ENCODE peak calls at places on chromosomes 6 and 20, in eight cellular contexts. J is anterior cingulate cortex; H is activated naive CD4-positive, alpha-beta T cell treated with anti-CD3 and anti-CD28 coated beads, Interleukin-2, amount 10 ng/mL, durations not matched to agents 7 days and 5 days; Z is astrocyte of the spinal cord; F is lung; B is iPS-NIHi11; E is posterior vena cava; A is iris pigment epithelial cell. I is an unnamed sample.

GRCh38 chr6:84467296-84467695 is 239.9 kb upstream of the CEP162 start:
- DNase-seq in J (no peak), E (no peak), H (no peak), A (peak), F (no peak), B (no peak), Z (peak), I (no peak)

GRCh38 chr6:56552212-56553130 is 90.2 kb downstream of the DST start:
- DNase-seq in A (peak), B (no peak), Z (peak), E (no peak), H (no peak), J (no peak), F (no peak), I (no peak)

GRCh38 chr6:159533016-159533415 is 160.0 kb downstream of the SOD2 start:
- DNase-seq in E (no peak), F (no peak), Z (no peak), J (no peak), B (no peak), H (no peak), A (no peak), I (no peak)

GRCh38 chr20:13694420-13695150 is 55.9 kb upstream of the TASP1 start:
- DNase-seq in B (no peak), A (no peak), E (no peak), J (no peak), H (no peak), F (no peak), Z (no peak), I (no peak)

GRCh38 chr20:34180460-34181108 is 60.6 kb upstream of the ASIP start:
- DNase-seq in Z (no peak), E (no peak), J (no peak), H (no peak), B (no peak), A (no peak), F (no peak), I (no peak)

GRCh38 chr6:155955038-155955437 is 499.4 kb upstream of the NOX3 start:
- DNase-seq in H (no peak), Z (no peak), B (peak), A (no peak), F (no peak), J (no peak), E (no peak), I (no peak)

GRCh38 chr6:113411006-113411405 is 446.1 kb upstream of the MARCKS start:
- DNase-seq in A (no peak), F (no peak), J (no peak), Z (no peak), E (no peak), B (no peak), H (no peak), I (no peak)

GRCh38 chr20:20215976-20216727 is 151.8 kb upstream of the INSM1 start:
- DNase-seq in Z (no peak), E (no peak), H (no peak), F (no peak), J (no peak), B (no peak), A (no peak), I (no peak)

GRCh38 chr6:157741889-157742615 is 81.0 kb upstream of the SNX9 start:
- DNase-seq in B (no peak), A (no peak), F (no peak), J (no peak), E (no peak), H (no peak), Z (peak), I (no peak)

GRCh38 chr20:58670097-58670496 is 19.0 kb downstream of the STX16 start:
- DNase-seq in E (no peak), F (no peak), H (no peak), A (no peak), Z (no peak), B (peak), J (no peak), I (no peak)

GRCh38 chr6:7914991-7915789 is 4.6 kb upstream of the TXNDC5 start:
- DNase-seq in A (peak), B (no peak), F (no peak), E (peak), H (no peak), Z (peak), J (no peak), I (no peak)

GRCh38 chr6:152160346-152160745 is 352.9 kb downstream of the ESR1 start:
- DNase-seq in E (no peak), B (no peak), J (no peak), Z (no peak), H (no peak), F (no peak), A (no peak), I (no peak)

GRCh38 chr6:138109042-138109997 is 2.1 kb upstream of the PERP start:
- DNase-seq in E (peak), F (peak), J (no peak), Z (peak), A (peak), H (peak), B (peak), I (peak)

GRCh38 chr20:59933296-59933848 is at the start of gene SYCP2:
- DNase-seq in A (no peak), F (no peak), H (peak), J (no peak), B (peak), Z (peak), E (peak), I (peak)

GRCh38 chr6:92708270-92708669 is 711.1 kb downstream of the EPHA7 start:
- DNase-seq in F (no peak), B (no peak), J (no peak), E (no peak), Z (no peak), H (no peak), A (peak), I (no peak)

GRCh38 chr6:63644668-63645326 is 9.2 kb downstream of the PHF3 start:
- DNase-seq in Z (peak), A (peak), F (peak), J (no peak), B (no peak), E (peak), H (no peak), I (no peak)

GRCh38 chr20:51533291-51534172 is 9.0 kb downstream of the NFATC2 start:
- DNase-seq in H (no peak), Z (peak), A (peak), J (no peak), B (no peak), F (no peak), E (no peak), I (no peak)

GRCh38 chr6:110950443-110950842 is 8.1 kb upstream of the GTF3C6 start:
- DNase-seq in F (no peak), J (no peak), B (no peak), E (no peak), A (peak), H (no peak), Z (peak), I (no peak)

GRCh38 chr20:17343631-17344447 is 117.0 kb downstream of the PCSK2 start:
- DNase-seq in H (no peak), Z (no peak), J (no peak), E (no peak), A (no peak), B (no peak), F (no peak), I (no peak)

GRCh38 chr6:39681566-39682250 is 43.5 kb downstream of the KIF6 start:
- DNase-seq in B (no peak), A (peak), H (no peak), E (no peak), F (no peak), Z (peak), J (no peak), I (no peak)

GRCh38 chr6:73694711-73695411 is 1.1 kb upstream of the CD109 start:
- DNase-seq in Z (peak), H (peak), J (no peak), A (peak), E (no peak), F (no peak), B (no peak), I (no peak)

GRCh38 chr20:20202793-20203192 is 150.5 kb downstream of the CFAP61 start:
- DNase-seq in F (no peak), J (no peak), B (no peak), A (no peak), Z (no peak), H (no peak), E (no peak), I (no peak)

GRCh38 chr20:32569380-32570305 is 15.5 kb downstream of the NOL4L start:
- DNase-seq in A (no peak), H (no peak), B (no peak), J (no peak), E (no peak), Z (no peak), F (no peak), I (no peak)

GRCh38 chr6:74826318-74826717 is 379.5 kb downstream of the COL12A1 start:
- DNase-seq in Z (no peak), F (no peak), A (no peak), B (no peak), H (no peak), E (no peak), J (no peak), I (no peak)

GRCh38 chr20:62972270-62973032 is 19.9 kb downstream of the SLC17A9 start:
- DNase-seq in F (peak), H (peak), Z (peak), A (peak), B (peak), J (peak), E (peak), I (peak)

GRCh38 chr6:148885920-148886845 is 139.4 kb downstream of the UST start:
- DNase-seq in H (no peak), B (no peak), J (no peak), A (no peak), E (no peak), F (no peak), Z (peak), I (no peak)

GRCh38 chr20:9878096-9878495 is 39.2 kb upstream of the PAK5 start:
- DNase-seq in H (no peak), J (no peak), B (no peak), Z (no peak), F (no peak), A (peak), E (no peak), I (no peak)

GRCh38 chr6:1253816-1254215 is 58.1 kb upstream of the FOXQ1 start:
- DNase-seq in A (no peak), B (no peak), H (no peak), J (no peak), F (no peak), E (no peak), Z (no peak), I (no peak)

GRCh38 chr20:62357681-62358080 is 9.4 kb downstream of the LAMA5 start:
- DNase-seq in Z (no peak), A (no peak), J (no peak), H (no peak), F (no peak), E (no peak), B (no peak), I (peak)

GRCh38 chr6:8085053-8085511 is 17.3 kb downstream of the EEF1E1 start:
- DNase-seq in H (no peak), F (peak), A (peak), B (no peak), J (no peak), Z (peak), E (no peak), I (no peak)

GRCh38 chr6:146258206-146258605 is 229.3 kb downstream of the GRM1 start:
- DNase-seq in A (peak), E (no peak), B (no peak), J (no peak), Z (peak), F (no peak), H (no peak), I (no peak)

GRCh38 chr6:128327890-128328289 is 192.5 kb downstream of the PTPRK start:
- DNase-seq in Z (no peak), F (no peak), J (no peak), A (peak), B (no peak), H (peak), E (no peak), I (no peak)

GRCh38 chr6:117411474-117411873 is 14.3 kb downstream of the ROS1 start:
- DNase-seq in Z (no peak), A (no peak), B (no peak), J (no peak), E (no peak), F (no peak), H (no peak), I (peak)

GRCh38 chr20:62370115-62370806 is 3.1 kb upstream of the LAMA5 start:
- DNase-seq in F (no peak), B (no peak), Z (peak), J (no peak), A (no peak), E (no peak), H (no peak), I (no peak)

GRCh38 chr20:64101731-64102621 is 5.4 kb downstream of the NPBWR2 start:
- DNase-seq in E (peak), A (no peak), B (peak), J (no peak), Z (no peak), H (peak), F (no peak), I (peak)

GRCh38 chr6:167747152-167747427 is 79.6 kb upstream of the AFDN start:
- DNase-seq in J (no peak), Z (no peak), E (no peak), H (no peak), F (no peak), A (no peak), B (no peak), I (no peak)